ENCODE peak calls at places on chromosomes 3 and 15, in seven cellular contexts. A is GM12865, T is activated B cell treated with CpG ODN at 0.5 μM for 24 hours, J is glutamatergic neuron, G is coronary artery, Z is fibroblast of pulmonary artery, C is HFFc6. F is an unnamed sample.

GRCh38 chr15:43518073-43518761 is 809 bp downstream of the MAP1A start:
- DNase-seq in A (no peak), T (no peak), J (peak), G (peak), Z (peak), C (no peak), F (no peak)

GRCh38 chr3:36364260-36364659 is 16.0 kb upstream of the STAC start:
- DNase-seq in A (no peak), T (no peak), J (no peak), G (no peak), Z (no peak), C (no peak), F (no peak)

GRCh38 chr15:29802411-29802810 is 19.9 kb downstream of the TJP1 start:
- DNase-seq in A (no peak), T (no peak), J (no peak), G (no peak), Z (no peak), C (no peak), F (no peak)

GRCh38 chr3:138460536-138461205 is 26.3 kb downstream of the ESYT3 start:
- DNase-seq in A (no peak), T (no peak), J (no peak), G (no peak), Z (no peak), C (no peak), F (no peak)

GRCh38 chr3:149375164-149375823 is 2.2 kb downstream of the TM4SF1 start:
- DNase-seq in A (no peak), T (no peak), J (no peak), G (no peak), Z (peak), C (no peak), F (no peak)

GRCh38 chr15:52699457-52699856 is 20.3 kb upstream of the ATOSA start:
- DNase-seq in A (no peak), T (no peak), J (no peak), G (no peak), Z (no peak), C (no peak), F (no peak)

GRCh38 chr3:72907851-72908620 is 20.2 kb downstream of the GXYLT2 start:
- DNase-seq in A (no peak), T (no peak), J (no peak), G (peak), Z (peak), C (peak), F (no peak)

GRCh38 chr3:60079076-60079475 is 1029.3 kb upstream of the CFAP20DC start:
- DNase-seq in A (no peak), T (no peak), J (no peak), G (no peak), Z (no peak), C (no peak), F (peak)

GRCh38 chr15:95538693-95539092 is 791.8 kb upstream of the NR2F2 start:
- DNase-seq in A (no peak), T (no peak), J (no peak), G (no peak), Z (no peak), C (no peak), F (no peak)

GRCh38 chr3:153595186-153595815 is 433.3 kb downstream of the RAP2B start:
- DNase-seq in A (peak), T (no peak), J (no peak), G (no peak), Z (peak), C (peak), F (no peak)

GRCh38 chr3:11154036-11154952 is at the start of gene HRH1:
- DNase-seq in A (no peak), T (no peak), J (peak), G (no peak), Z (peak), C (no peak), F (no peak)

GRCh38 chr3:156729460-156730179 is 55.2 kb downstream of the TIPARP start:
- DNase-seq in A (no peak), T (no peak), J (no peak), G (no peak), Z (no peak), C (no peak), F (no peak)

GRCh38 chr3:23809294-23809693 is 3.5 kb downstream of the UBE2E1 start:
- DNase-seq in A (peak), T (no peak), J (no peak), G (no peak), Z (no peak), C (no peak), F (no peak)

GRCh38 chr3:107432013-107432515 is 54.8 kb downstream of the CCDC54 start:
- DNase-seq in A (no peak), T (no peak), J (no peak), G (no peak), Z (peak), C (no peak), F (no peak)

GRCh38 chr3:134350861-134351311 is 23.4 kb downstream of the AMOTL2 start:
- DNase-seq in A (no peak), T (no peak), J (no peak), G (no peak), Z (no peak), C (peak), F (no peak)

GRCh38 chr3:116757310-116757709 is 47.7 kb downstream of the TUSC7 start:
- DNase-seq in A (no peak), T (no peak), J (no peak), G (no peak), Z (no peak), C (no peak), F (no peak)

GRCh38 chr15:79166311-79166955 is 75.9 kb upstream of the RASGRF1 start:
- DNase-seq in A (no peak), T (no peak), J (no peak), G (no peak), Z (no peak), C (no peak), F (no peak)

GRCh38 chr3:136624381-136624780 is 127.8 kb downstream of the STAG1 start:
- DNase-seq in A (no peak), T (no peak), J (no peak), G (no peak), Z (no peak), C (no peak), F (no peak)

GRCh38 chr3:113018461-113019181 is 27.8 kb downstream of the GTPBP8 start:
- DNase-seq in A (peak), T (no peak), J (no peak), G (no peak), Z (peak), C (no peak), F (no peak)

GRCh38 chr15:70855764-70856163 is 1.8 kb upstream of the LARP6 start:
- DNase-seq in A (peak), T (no peak), J (no peak), G (no peak), Z (no peak), C (no peak), F (no peak)

GRCh38 chr3:184345678-184346144 is 8.3 kb downstream of the FAM131A start:
- DNase-seq in A (peak), T (no peak), J (no peak), G (no peak), Z (peak), C (peak), F (peak)

GRCh38 chr3:12955651-12956315 is 114.4 kb upstream of the RPL32 start:
- DNase-seq in A (no peak), T (no peak), J (no peak), G (no peak), Z (no peak), C (no peak), F (no peak)

GRCh38 chr3:96779810-96780209 is 34.6 kb upstream of the EPHA6 start:
- DNase-seq in A (no peak), T (no peak), J (no peak), G (no peak), Z (no peak), C (no peak), F (no peak)

GRCh38 chr3:71838406-71838805 is 53.5 kb upstream of the PROK2 start:
- DNase-seq in A (no peak), T (no peak), J (no peak), G (no peak), Z (no peak), C (no peak), F (no peak)

GRCh38 chr3:186775999-186776398 is 7.4 kb upstream of the EIF4A2 start:
- DNase-seq in A (no peak), T (no peak), J (no peak), G (no peak), Z (peak), C (no peak), F (no peak)

GRCh38 chr3:99250272-99250671 is 348.8 kb upstream of the DCBLD2 start:
- DNase-seq in A (no peak), T (no peak), J (no peak), G (no peak), Z (no peak), C (peak), F (no peak)

GRCh38 chr3:142724682-142725351 is 983 bp downstream of the TRPC1 start:
- DNase-seq in A (no peak), T (peak), J (peak), G (peak), Z (peak), C (peak), F (peak)

GRCh38 chr15:88571153-88572029 is 24.9 kb upstream of the DET1 start:
- DNase-seq in A (no peak), T (no peak), J (no peak), G (no peak), Z (no peak), C (no peak), F (no peak)

GRCh38 chr3:141331370-141332318 is 36.7 kb upstream of the ZBTB38 start:
- DNase-seq in A (peak), T (peak), J (peak), G (peak), Z (peak), C (peak), F (no peak)

GRCh38 chr3:126019683-126020082 is 50.7 kb downstream of the ROPN1B start:
- DNase-seq in A (no peak), T (no peak), J (no peak), G (no peak), Z (no peak), C (no peak), F (no peak)

GRCh38 chr3:46368569-46368968 is 2.2 kb upstream of the CCR5 start:
- DNase-seq in A (peak), T (peak), J (peak), G (no peak), Z (no peak), C (no peak), F (peak)
- TF ChIP-seq CTCF in A (peak), T (no peak), J (no peak), G (no peak), Z (no peak), C (peak), F (peak)

GRCh38 chr15:73740152-73741048 is 12.8 kb downstream of the INSYN1 start:
- DNase-seq in A (no peak), T (no peak), J (no peak), G (no peak), Z (no peak), C (no peak), F (no peak)
- TF ChIP-seq CTCF in A (no peak), T (no peak), J (no peak), G (no peak), Z (no peak), C (no peak), F (no peak)

DNA sequence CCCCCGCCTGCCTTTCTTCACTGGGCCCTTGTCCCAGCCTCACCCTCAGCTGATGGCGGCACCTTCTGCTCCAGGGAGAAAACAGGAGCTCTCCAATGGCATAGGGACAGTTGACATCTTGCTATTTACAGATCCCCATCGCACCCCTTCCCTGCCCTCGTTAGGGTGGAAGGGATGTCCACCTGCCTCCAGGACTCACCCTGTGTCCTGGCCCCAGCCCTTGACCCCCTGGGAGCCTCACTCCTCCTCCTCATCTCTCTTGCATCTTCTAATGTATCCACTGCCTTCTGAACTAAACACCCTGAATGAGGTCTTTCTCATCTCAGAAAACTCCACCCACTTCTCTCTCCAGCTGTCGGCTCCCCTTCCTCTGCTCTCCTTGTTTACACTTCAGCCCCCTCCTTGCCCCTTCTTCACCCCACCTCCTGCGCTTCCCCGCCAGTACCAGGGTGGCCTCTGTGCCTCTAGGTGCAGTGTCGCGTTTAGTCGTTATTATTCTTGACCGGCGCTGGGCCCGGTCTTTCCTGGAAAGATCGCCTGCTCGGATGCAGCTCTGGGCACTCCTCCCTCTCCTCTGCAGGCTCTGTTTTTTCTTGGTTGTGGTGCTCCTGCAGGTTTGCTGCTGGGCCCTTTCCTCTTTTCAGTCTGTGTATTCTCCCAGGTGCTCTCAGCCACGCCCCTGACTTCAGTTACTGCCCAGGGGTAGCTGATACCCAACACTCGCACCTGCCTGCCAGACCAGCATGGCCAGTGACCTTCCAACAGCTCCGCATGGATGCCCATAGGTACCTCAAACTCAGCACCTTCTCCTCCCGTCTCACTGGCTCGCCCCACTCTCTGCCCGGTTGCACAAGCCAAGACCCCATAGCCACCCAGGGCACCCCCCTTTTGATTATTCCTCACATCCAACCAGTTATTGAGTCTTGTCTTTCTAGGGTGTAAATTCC is 42.9 kb downstream of the PML start:
- DNase-seq in A (no peak), T (no peak), J (no peak), G (no peak), Z (no peak), C (no peak), F (no peak)
- TF ChIP-seq CTCF in A (no peak), T (no peak), J (peak), G (no peak), Z (no peak), C (peak), F (no peak)

GRCh38 chr15:53869044-53869805 is 109.0 kb upstream of the UNC13C start:
- DNase-seq in A (peak), T (no peak), J (no peak), G (no peak), Z (no peak), C (peak), F (no peak)
- TF ChIP-seq CTCF in A (peak), T (no peak), J (peak), G (no peak), Z (no peak), C (peak), F (no peak)

DNA sequence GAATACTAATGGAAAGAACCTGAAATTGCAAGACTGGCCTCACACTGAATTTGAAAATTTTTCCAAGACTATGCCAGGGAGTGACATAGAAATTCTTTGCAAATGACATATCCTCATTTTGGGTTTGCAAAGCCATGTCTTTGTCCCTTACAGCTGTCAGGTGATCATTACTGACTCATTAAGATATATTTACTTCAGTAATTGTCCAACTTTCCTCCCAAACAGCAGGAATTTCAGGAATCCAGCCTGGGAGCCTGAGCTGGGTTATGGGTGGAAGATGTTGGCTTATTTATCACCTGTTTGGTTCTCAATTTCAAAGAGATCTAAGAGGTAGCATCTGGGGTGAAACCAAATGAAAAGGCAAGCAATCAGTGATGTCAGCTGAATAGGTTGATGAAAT is 111.6 kb upstream of the ACP3 start:
- DNase-seq in A (no peak), T (no peak), J (no peak), G (no peak), Z (no peak), C (no peak), F (no peak)
- TF ChIP-seq CTCF in A (no peak), T (no peak), J (no peak), G (no peak), Z (no peak), C (no peak), F (no peak)

DNA sequence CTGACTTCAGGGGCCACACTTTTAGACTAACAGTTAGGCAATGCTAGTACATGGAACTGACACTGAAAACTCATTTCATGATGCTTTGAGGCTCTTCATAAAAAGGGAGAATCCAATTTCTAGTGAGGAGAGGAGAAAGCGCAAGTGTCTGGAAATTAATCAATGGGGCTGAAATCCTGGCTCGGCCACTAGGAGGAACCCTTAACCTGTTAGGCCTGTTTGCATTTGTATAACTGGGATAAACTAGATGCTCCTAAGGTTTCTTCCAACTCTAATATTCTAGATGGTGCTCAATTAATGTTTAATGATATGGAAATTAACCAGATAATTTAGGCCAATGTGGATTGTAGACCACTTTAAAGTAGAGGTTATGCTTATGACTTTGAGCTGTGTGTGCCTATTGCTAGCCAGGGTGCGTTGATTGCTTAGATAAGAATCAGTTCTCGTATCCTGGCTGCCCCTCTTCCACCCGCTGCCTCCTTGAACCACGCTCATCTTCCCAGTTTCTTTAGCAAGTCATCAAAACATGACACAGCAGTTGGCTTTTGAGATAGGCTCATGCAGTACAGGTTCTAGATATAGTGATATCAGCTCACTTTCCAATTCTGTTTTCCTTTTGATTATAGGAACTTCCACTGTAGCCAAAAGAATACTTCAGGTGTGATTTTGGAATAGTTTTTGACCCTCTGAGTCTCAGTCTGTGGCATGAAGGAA is 16.8 kb upstream of the CRBN start:
- DNase-seq in A (peak), T (no peak), J (peak), G (no peak), Z (peak), C (no peak), F (no peak)
- TF ChIP-seq CTCF in A (peak), T (no peak), J (peak), G (no peak), Z (peak), C (peak), F (peak)